ENCODE peak calls at places on chromosomes 7 and 10, in four cellular contexts. Q is IMR-90; P is PC-9; L is CD4-positive, alpha-beta memory T cell. K is an unnamed sample.

GRCh38 chr10:15265558-15265957 is 97.1 kb upstream of the NMT2 start:
- DNase-seq in Q (no peak), P (no peak), L (no peak), K (no peak)

GRCh38 chr7:44076101-44076895 is 6.0 kb downstream of the POLM start:
- DNase-seq in Q (no peak), P (no peak), L (no peak), K (no peak)

GRCh38 chr10:118210276-118210675 is 131.8 kb downstream of the FAM204A start:
- DNase-seq in Q (no peak), P (no peak), L (no peak), K (no peak)

GRCh38 chr10:99396471-99396870 is 34.0 kb downstream of the GOT1 start:
- DNase-seq in Q (peak), P (no peak), L (no peak), K (no peak)

GRCh38 chr7:22238354-22239311 is 118.3 kb downstream of the RAPGEF5 start:
- DNase-seq in Q (peak), P (no peak), L (no peak), K (no peak)

GRCh38 chr10:12807096-12807755 is 194.3 kb downstream of the CCDC3 start:
- DNase-seq in Q (no peak), P (no peak), L (no peak), K (no peak)

GRCh38 chr7:125467996-125468854 is 538.6 kb upstream of the POT1 start:
- DNase-seq in Q (no peak), P (no peak), L (no peak), K (no peak)

GRCh38 chr7:43568529-43568928 is 14.4 kb upstream of the STK17A start:
- DNase-seq in Q (no peak), P (no peak), L (no peak), K (no peak)

GRCh38 chr10:132132391-132132841 is 54.3 kb upstream of the DPYSL4 start:
- DNase-seq in Q (no peak), P (no peak), L (no peak), K (no peak)

GRCh38 chr10:454860-455259 is 234.6 kb downstream of the DIP2C start:
- DNase-seq in Q (peak), P (peak), L (no peak), K (no peak)

GRCh38 chr10:100021322-100021721 is 11.6 kb upstream of the DNMBP start:
- DNase-seq in Q (no peak), P (no peak), L (no peak), K (no peak)

GRCh38 chr10:3398825-3399646 is 226.5 kb upstream of the PITRM1 start:
- DNase-seq in Q (no peak), P (no peak), L (no peak), K (no peak)

GRCh38 chr7:87316846-87317545 is 28.5 kb upstream of the CROT start:
- DNase-seq in Q (peak), P (peak), L (no peak), K (no peak)

GRCh38 chr7:1848013-1848640 is 178.1 kb downstream of the ELFN1 start:
- DNase-seq in Q (no peak), P (no peak), L (no peak), K (peak)

GRCh38 chr10:97689637-97690036 is 2.6 kb upstream of the AVPI1 start:
- DNase-seq in Q (peak), P (peak), L (no peak), K (no peak)

GRCh38 chr10:51960494-51960895 is 261.1 kb upstream of the CSTF2T start:
- DNase-seq in Q (peak), P (no peak), L (no peak), K (no peak)

GRCh38 chr10:94287331-94287730 is 75.4 kb downstream of the NOC3L start:
- DNase-seq in Q (no peak), P (no peak), L (no peak), K (no peak)

GRCh38 chr7:113267885-113268284 is 149.5 kb upstream of the SMIM30 start:
- DNase-seq in Q (peak), P (no peak), L (no peak), K (no peak)

GRCh38 chr7:40470817-40471216 is 336.0 kb downstream of the SUGCT start:
- DNase-seq in Q (peak), P (no peak), L (no peak), K (no peak)

GRCh38 chr7:84682543-84682942 is 488.0 kb upstream of the SEMA3A start:
- DNase-seq in Q (no peak), P (no peak), L (no peak), K (no peak)

GRCh38 chr10:56605043-56605442 is 244.0 kb upstream of the ZWINT start:
- DNase-seq in Q (no peak), P (no peak), L (no peak), K (no peak)

GRCh38 chr10:50224330-50224952 is 26.9 kb downstream of the ASAH2 start:
- DNase-seq in Q (peak), P (peak), L (peak), K (no peak)

GRCh38 chr10:102869290-102870198 is at the start of gene AS3MT:
- DNase-seq in Q (no peak), P (no peak), L (no peak), K (no peak)

GRCh38 chr7:15687645-15688025 is 1.2 kb upstream of the MEOX2 start:
- DNase-seq in Q (no peak), P (no peak), L (no peak), K (no peak)

GRCh38 chr7:44139311-44140010 is 1.7 kb downstream of the MYL7 start:
- DNase-seq in Q (no peak), P (no peak), L (no peak), K (no peak)

GRCh38 chr7:2082357-2083038 is 150.2 kb downstream of the MAD1L1 start:
- DNase-seq in Q (peak), P (no peak), L (no peak), K (no peak)

GRCh38 chr10:48545462-48546145 is 59.3 kb downstream of the ARHGAP22 start:
- DNase-seq in Q (no peak), P (no peak), L (no peak), K (no peak)

GRCh38 chr7:66227808-66228207 is 22.7 kb downstream of the TPST1 start:
- DNase-seq in Q (no peak), P (no peak), L (no peak), K (no peak)

GRCh38 chr10:131750973-131751826 is 149.6 kb upstream of the PPP2R2D start:
- DNase-seq in Q (no peak), P (no peak), L (no peak), K (no peak)

GRCh38 chr10:63217120-63217605 is 84.0 kb downstream of the NRBF2 start:
- DNase-seq in Q (peak), P (peak), L (no peak), K (no peak)

GRCh38 chr10:71974489-71975011 is 10.4 kb downstream of the CHST3 start:
- DNase-seq in Q (peak), P (peak), L (no peak), K (peak)

GRCh38 chr10:63491558-63492316 is 26.0 kb upstream of the JMJD1C start:
- DNase-seq in Q (peak), P (peak), L (no peak), K (no peak)

GRCh38 chr10:99530108-99531025 is 2.4 kb upstream of the NKX2-3 start:
- DNase-seq in Q (no peak), P (no peak), L (no peak), K (no peak)

GRCh38 chr7:106110885-106111670 is 1.0 kb downstream of the SYPL1 start:
- DNase-seq in Q (no peak), P (no peak), L (no peak), K (no peak)

GRCh38 chr7:106109521-106110237 is 2.4 kb downstream of the SYPL1 start:
- DNase-seq in Q (no peak), P (no peak), L (no peak), K (no peak)

GRCh38 chr7:106111671-106112117 is 418 bp downstream of the SYPL1 start:
- DNase-seq in Q (no peak), P (peak), L (peak), K (no peak)

GRCh38 chr7:106110238-106110560 is 1.9 kb downstream of the SYPL1 start:
- DNase-seq in Q (no peak), P (no peak), L (no peak), K (no peak)

GRCh38 chr7:106108988-106109387 is 3.1 kb downstream of the SYPL1 start:
- DNase-seq in Q (no peak), P (no peak), L (no peak), K (no peak)
- H3K4me3 ChIP-seq in Q (no peak), P (no peak), L (no peak), K (no peak)

GRCh38 chr10:121886181-121886580 is 41.6 kb downstream of the ATE1 start:
- DNase-seq in Q (no peak), P (no peak), L (no peak), K (no peak)

GRCh38 chr10:121889212-121889611 is 38.6 kb downstream of the ATE1 start:
- DNase-seq in Q (no peak), P (no peak), L (no peak), K (no peak)

GRCh38 chr10:121891103-121891502 is 36.7 kb downstream of the ATE1 start:
- DNase-seq in Q (no peak), P (no peak), L (no peak), K (no peak)

DNA sequence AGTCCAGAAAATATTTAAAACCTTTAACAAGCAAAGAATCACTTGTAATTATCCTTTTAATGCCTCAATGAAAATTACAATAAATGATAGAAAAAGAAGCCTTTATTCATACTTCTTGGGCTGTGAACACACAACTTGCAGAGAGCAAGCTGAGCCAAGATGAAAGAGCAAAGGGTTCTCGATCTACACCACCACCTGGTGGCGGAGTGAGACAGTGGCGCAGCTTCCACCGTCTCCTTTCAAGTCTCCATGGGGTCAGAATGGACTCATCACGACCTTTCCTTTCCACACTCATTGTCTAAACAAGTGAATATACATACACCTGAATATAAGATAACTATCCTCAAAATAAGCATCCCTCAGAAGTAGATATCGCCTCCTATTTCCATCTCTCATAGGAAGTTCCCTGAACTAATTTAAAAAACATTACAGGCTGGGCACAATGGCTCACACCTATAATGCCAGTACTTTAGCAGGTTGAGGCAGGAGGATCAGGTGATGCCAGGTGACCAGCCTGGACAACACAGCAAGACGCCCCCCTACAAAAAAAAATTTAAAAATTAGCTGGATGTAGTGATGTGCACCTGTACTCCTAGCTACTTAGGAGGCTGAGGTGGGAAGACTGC is 40.7 kb downstream of the ATE1 start:
- DNase-seq in Q (peak), P (no peak), L (no peak), K (peak)
- H3K27ac ChIP-seq in Q (no peak), P (no peak), L (no peak), K (no peak)

GRCh38 chr7:143387156-143387975 is 6.2 kb downstream of the ZYX start:
- DNase-seq in Q (no peak), P (no peak), L (no peak), K (no peak)

GRCh38 chr7:143388051-143388450 is 6.9 kb downstream of the ZYX start:
- DNase-seq in Q (no peak), P (no peak), L (no peak), K (no peak)

GRCh38 chr7:143384741-143385631 is 3.8 kb downstream of the ZYX start:
- DNase-seq in Q (no peak), P (no peak), L (no peak), K (no peak)

GRCh38 chr7:143384148-143384547 is 3.0 kb downstream of the ZYX start:
- DNase-seq in Q (peak), P (no peak), L (no peak), K (no peak)

DNA sequence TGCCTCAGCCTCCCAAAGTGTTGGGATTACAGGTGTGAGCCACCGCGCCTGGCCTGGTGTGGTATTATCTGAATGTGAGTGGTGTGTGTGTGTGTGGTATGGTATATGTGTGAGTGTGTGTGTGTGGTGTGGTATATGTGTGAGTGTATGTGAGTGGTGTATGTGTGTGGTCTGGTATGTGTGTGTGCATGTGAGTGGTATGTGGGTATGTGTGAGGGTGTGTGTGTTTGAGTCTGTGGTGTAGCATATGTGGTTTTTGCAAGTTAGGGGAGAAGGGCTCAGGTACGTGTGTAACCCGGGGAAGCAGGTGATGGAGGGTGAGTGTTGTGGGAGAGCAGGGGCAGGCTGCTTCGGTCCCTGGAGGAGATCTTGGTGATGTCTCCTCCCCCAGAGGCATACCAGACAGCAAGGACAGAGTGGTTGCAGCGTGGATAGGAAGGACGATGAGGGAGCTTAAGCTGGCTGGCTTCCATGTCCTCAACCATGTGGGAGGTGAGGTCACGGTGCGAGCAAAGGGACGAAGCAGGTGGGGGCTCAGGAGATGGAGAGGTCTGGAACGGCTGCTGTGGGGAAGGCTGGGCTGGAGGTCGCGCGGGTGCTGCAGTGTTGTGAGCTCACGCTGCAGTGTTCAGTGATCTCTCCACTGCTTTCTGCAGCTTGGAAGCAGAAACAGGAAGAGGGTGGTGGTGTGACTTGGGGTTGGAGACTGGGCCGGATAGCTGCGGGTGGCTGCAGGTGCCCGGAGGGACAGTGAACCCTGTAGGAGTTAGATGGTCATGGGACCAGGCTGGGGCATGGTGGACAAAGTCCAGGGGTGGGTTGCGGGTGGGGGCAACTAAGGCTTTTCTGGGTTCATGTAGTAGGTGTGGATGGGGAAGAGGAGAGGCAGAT is 5.0 kb downstream of the ZYX start:
- DNase-seq in Q (no peak), P (no peak), L (peak), K (peak)
- H3K4me3 ChIP-seq in Q (no peak), P (no peak), L (no peak), K (peak)

DNA sequence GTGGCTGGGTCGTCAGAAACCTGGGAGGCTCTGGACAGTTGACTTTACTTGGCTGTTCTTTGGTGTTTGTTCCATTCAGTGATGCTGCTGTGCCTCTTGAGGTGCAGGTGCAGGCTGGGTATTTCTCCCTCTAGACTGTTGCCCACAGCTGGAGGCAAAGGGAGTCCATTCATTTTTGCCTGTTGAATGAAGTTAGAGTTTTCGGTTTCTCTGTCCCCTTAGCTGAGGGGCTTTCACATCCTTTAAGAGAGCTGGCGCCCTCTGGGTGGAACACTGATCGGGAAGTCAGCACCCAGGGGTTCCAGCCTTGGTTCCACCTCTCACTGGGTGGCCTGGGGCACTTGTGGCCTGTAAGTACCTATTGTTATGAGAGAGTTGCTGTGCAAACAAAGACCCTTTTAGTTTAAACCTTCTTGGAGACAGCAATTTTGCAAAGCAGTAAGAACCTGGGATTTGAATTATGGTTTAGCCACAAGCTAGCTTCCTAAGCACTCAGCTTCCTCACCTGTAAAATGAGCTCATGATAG is 67.2 kb downstream of the GRK5 start:
- DNase-seq in Q (no peak), P (no peak), L (no peak), K (no peak)
- H3K27ac ChIP-seq in Q (no peak), P (no peak), L (no peak), K (no peak)

DNA sequence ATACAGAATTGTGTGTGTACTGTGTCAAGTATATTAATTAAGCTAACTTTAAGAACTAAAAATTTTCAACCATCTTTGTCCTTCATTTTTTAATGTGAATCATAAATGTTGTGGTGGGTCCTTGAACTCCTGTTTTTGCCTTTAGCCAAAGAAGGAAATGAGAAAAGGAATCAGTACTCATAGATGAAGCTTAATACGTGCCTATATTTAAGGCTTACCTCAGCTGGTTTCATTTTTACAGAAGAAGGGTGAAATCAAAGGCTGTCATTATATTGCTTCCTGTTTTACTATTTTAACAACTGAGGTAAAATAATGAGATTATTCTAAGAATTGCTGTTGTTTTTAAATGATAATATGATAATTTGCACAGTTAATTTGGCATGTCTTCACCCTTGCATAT is 6.3 kb upstream of the SNX13 start:
- DNase-seq in Q (no peak), P (peak), L (no peak), K (no peak)
- H3K4me3 ChIP-seq in Q (no peak), P (no peak), L (no peak), K (peak)

DNA sequence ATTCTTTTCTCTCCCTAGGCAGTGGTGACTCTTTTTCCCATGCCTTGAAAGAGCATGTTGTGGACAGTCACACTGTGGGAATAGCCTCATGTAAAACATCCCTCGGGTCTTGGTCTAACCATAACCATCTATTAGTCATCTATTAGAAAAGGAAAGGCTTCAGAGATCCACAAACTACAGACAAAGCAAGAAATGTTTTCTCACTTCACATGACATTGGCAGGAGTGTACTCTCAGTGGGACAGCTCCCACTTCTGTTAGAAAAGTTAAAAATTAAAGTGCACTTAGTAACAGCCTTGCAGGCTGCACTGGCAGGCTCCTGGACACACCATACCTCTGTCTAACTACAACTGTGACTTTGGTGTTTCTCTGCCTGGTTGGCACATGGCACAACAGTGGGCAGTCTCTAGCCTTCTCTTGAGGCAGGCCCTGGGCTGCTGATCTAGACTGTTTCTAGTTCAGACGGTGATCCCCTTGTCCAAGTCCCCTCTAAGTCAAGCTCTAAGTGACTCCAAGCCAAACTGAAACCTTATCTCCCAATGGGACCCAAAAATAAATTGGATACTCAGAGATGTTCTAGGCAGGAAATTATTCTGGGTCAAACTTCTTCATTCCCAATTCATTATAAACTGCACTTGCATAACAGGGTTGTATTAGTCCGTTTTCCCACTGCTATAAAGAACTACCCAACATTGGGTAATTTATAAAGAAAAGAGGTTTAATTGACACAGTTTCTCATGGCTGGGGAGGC is 57.9 kb upstream of the ITGB1 start:
- DNase-seq in Q (peak), P (no peak), L (no peak), K (no peak)
- H3K27ac ChIP-seq in Q (no peak), P (no peak), L (no peak), K (no peak)